ENCODE peak calls at places on chromosomes 3 and 15, in four cellular contexts. C is psoas muscle, U is IMR-90, N is endothelial cell of umbilical vein. Z is an unnamed sample.
A peak's percentile ranks its signal among the peaks of the same experiment; 100 is the strongest.

GRCh38 chr3:101675709-101676218 is 1.2 kb downstream of the ZBTB11 start:
- DNase-seq in C (peak; percentile 69), U (no peak), N (no peak), Z (no peak)

GRCh38 chr15:52668133-52668532 is 11.1 kb downstream of the ATOSA start:
- DNase-seq in C (no peak), U (peak; percentile 12), N (no peak), Z (peak; percentile 69)

GRCh38 chr3:30344288-30344687 is 262.1 kb upstream of the TGFBR2 start:
- DNase-seq in C (no peak), U (no peak), N (peak; percentile 42), Z (no peak)

GRCh38 chr3:161108840-161109239 is 3.7 kb upstream of the B3GALNT1 start:
- DNase-seq in C (no peak), U (no peak), N (no peak), Z (peak; percentile 51)

GRCh38 chr3:127734754-127735473 is 62.2 kb downstream of the ABTB1 start:
- DNase-seq in C (no peak), U (peak; percentile 98), N (peak; percentile 75), Z (peak; percentile 99)

GRCh38 chr15:89783111-89783860 is 7.2 kb downstream of the MESP2 start:
- DNase-seq in C (no peak), U (peak; percentile 29), N (no peak), Z (peak; percentile 61)

GRCh38 chr3:193780371-193780770 is 187.4 kb downstream of the OPA1 start:
- DNase-seq in C (no peak), U (no peak), N (no peak), Z (no peak)

GRCh38 chr15:67833504-67834248 is 6.2 kb downstream of the RNU6-1 start:
- DNase-seq in C (peak; percentile 64), U (no peak), N (peak; percentile 47), Z (no peak)

GRCh38 chr3:49359623-49360022 is 1.5 kb upstream of the GPX1 start:
- DNase-seq in C (no peak), U (peak; percentile 56), N (peak; percentile 34), Z (no peak)

GRCh38 chr15:90838066-90838465 is 30.3 kb upstream of the FURIN start:
- DNase-seq in C (no peak), U (no peak), N (no peak), Z (no peak)

GRCh38 chr15:77067691-77068367 is 3.1 kb downstream of the TSPAN3 start:
- DNase-seq in C (no peak), U (no peak), N (peak; percentile 32), Z (no peak)

GRCh38 chr3:46442591-46443530 is 21.8 kb downstream of the LTF start:
- DNase-seq in C (no peak), U (no peak), N (no peak), Z (peak; percentile 22)

GRCh38 chr3:112472676-112473075 is 26.6 kb downstream of the BTLA start:
- DNase-seq in C (no peak), U (no peak), N (no peak), Z (peak; percentile 6)

GRCh38 chr15:74889390-74889881 is 406 bp upstream of the MPI start:
- DNase-seq in C (peak; percentile 67), U (peak; percentile 43), N (no peak), Z (peak; percentile 39)

GRCh38 chr3:69511361-69511760 is 125.5 kb upstream of the FRMD4B start:
- DNase-seq in C (no peak), U (no peak), N (no peak), Z (no peak)

GRCh38 chr3:42653560-42654330 is at the start of gene ZBTB47:
- DNase-seq in C (peak; percentile 86), U (no peak), N (peak; percentile 33), Z (peak; percentile 49)

GRCh38 chr3:66693461-66693912 is 192.7 kb upstream of the LRIG1 start:
- DNase-seq in C (peak; percentile 68), U (peak; percentile 43), N (no peak), Z (peak; percentile 49)

GRCh38 chr3:47542614-47543173 is 29.2 kb upstream of the ELP6 start:
- DNase-seq in C (peak; percentile 65), U (peak; percentile 16), N (no peak), Z (peak; percentile 13)

GRCh38 chr3:129739613-129740012 is 133.1 kb upstream of the PLXND1 start:
- DNase-seq in C (no peak), U (no peak), N (no peak), Z (no peak)

GRCh38 chr3:195085356-195086130 is 185.4 kb downstream of the XXYLT1 start:
- DNase-seq in C (peak; percentile 9), U (no peak), N (no peak), Z (no peak)

GRCh38 chr3:153440311-153440710 is 278.3 kb downstream of the RAP2B start:
- DNase-seq in C (no peak), U (no peak), N (no peak), Z (no peak)

DNA sequence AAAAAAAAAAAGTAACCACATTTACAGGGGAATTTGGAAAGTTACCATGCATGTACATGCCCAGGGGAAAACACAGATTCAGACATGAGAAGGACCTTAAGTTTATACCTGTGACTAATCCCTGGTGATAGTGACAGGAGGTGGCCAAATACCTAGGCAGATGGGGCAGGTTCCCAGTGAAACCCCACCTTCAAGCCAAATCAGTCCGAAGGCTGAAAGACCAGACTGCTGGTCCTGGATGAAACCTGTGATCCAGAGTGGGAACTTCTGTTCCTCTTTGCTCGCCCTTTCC is 15.8 kb downstream of the SPCS1 start:
- DNase-seq in C (no peak), U (no peak), N (no peak), Z (no peak)
- H3K9me3 ChIP-seq in C (no peaks in the 10 kb centered on the region), U (no peaks in the 10 kb centered on the region), N (no peaks in the 10 kb centered on the region), Z (no peaks in the 10 kb centered on the region)

GRCh38 chr3:39299279-39299678 is 19.4 kb upstream of the CX3CR1 start:
- DNase-seq in C (no peak), U (no peak), N (no peak), Z (no peak)

GRCh38 chr3:39296197-39297077 is 16.6 kb upstream of the CX3CR1 start:
- DNase-seq in C (no peak), U (no peak), N (no peak), Z (no peak)

DNA sequence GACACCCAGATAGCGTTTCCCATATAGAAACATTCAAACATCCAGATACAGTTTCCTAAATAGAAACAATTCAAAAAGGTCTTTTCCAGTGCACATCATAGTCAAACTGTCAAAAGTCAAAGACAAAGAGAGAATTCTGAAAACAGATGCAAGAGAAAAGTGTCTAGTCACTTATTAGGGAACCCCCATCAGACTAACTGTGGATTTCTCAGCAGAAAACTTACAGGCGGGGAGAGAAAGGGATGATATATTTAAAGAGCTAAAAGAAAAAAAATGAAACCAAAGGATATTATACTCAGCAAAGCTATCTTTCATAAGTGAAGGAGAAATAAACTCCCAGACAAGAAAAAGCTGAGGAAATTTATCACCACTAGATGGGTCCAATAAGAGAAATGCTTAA is 22.3 kb upstream of the CX3CR1 start:
- DNase-seq in C (no peak), U (no peak), N (no peak), Z (no peak)
- H3K9me3 ChIP-seq in C (peaks cover 14% of the 10 kb centered on the region), U (peaks cover 4% of the 10 kb centered on the region), N (no peaks in the 10 kb centered on the region), Z (no peaks in the 10 kb centered on the region)

GRCh38 chr15:27486036-27486435 is 515.1 kb downstream of the GABRG3 start:
- DNase-seq in C (no peak), U (no peak), N (no peak), Z (no peak)
- H3K9me3 ChIP-seq in C (no peaks in the 10 kb centered on the region), U (peaks cover 15% of the 10 kb centered on the region), N (no peaks in the 10 kb centered on the region), Z (no peaks in the 10 kb centered on the region)

GRCh38 chr15:25022233-25022632 is 67.4 kb downstream of the SNRPN start:
- DNase-seq in C (no peak), U (peak; percentile 64), N (peak; percentile 55), Z (peak; percentile 75)

DNA sequence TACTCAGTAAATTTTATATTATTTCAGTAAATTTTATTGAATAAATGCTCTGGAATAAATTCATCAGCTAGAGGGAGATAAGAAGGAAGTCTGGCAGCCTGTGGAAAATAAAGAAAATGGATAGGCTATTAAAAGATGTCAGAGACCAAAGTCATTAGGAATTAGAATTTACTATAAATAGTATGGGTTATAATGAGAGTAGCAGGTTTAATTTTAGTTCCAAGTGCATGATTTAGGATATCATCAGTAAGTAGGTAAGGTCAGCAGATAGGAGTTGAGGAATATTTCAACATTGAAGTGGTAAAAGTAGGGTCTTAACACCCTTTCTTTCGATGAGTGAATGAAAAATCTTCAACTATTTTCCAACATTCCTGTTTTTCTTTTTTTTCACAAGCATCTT is 64.6 kb downstream of the SNRPN start:
- DNase-seq in C (no peak), U (no peak), N (no peak), Z (no peak)
- H3K9me3 ChIP-seq in C (peaks cover 51% of the 10 kb centered on the region), U (no peaks in the 10 kb centered on the region), N (no peaks in the 10 kb centered on the region), Z (no peaks in the 10 kb centered on the region)

GRCh38 chr15:41435037-41435786 is 18.3 kb downstream of the RTF1 start:
- DNase-seq in C (no peak), U (no peak), N (no peak), Z (no peak)

GRCh38 chr15:41443275-41443674 is 26.4 kb downstream of the RTF1 start:
- DNase-seq in C (no peak), U (no peak), N (no peak), Z (no peak)

GRCh38 chr15:41438206-41438605 is 21.3 kb downstream of the RTF1 start:
- DNase-seq in C (no peak), U (peak; percentile 44), N (no peak), Z (peak; percentile 56)
- H3K9me3 ChIP-seq in C (no peaks in the 10 kb centered on the region), U (no peaks in the 10 kb centered on the region), N (no peaks in the 10 kb centered on the region), Z (no peaks in the 10 kb centered on the region)

GRCh38 chr15:97684249-97684648 is 276.3 kb upstream of the ARRDC4 start:
- DNase-seq in C (no peak), U (no peak), N (no peak), Z (no peak)

GRCh38 chr15:97680606-97681220 is 279.8 kb upstream of the ARRDC4 start:
- DNase-seq in C (no peak), U (no peak), N (no peak), Z (no peak)

GRCh38 chr15:97683816-97684215 is 276.7 kb upstream of the ARRDC4 start:
- DNase-seq in C (no peak), U (no peak), N (no peak), Z (no peak)

GRCh38 chr15:97678677-97679076 is 281.8 kb upstream of the ARRDC4 start:
- DNase-seq in C (no peak), U (no peak), N (no peak), Z (no peak)

DNA sequence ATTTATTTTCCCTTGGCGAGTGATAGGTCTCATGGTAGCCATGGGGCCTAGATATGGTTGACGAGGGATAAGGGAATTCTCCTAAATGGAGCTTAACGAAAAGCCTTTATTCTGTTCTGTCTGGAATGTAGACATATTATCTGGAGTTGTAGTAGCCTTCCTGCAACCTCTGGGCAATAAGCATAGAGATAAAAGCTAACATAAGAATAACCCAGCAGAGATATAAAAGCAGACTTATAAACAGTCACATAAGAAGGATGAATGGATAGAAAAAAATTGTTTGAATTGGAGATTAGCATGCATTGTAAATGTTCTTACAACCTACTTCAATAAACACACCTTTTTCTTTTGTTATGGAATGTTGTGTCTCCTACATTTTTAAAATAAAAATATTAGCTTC is 281.2 kb upstream of the ARRDC4 start:
- DNase-seq in C (no peak), U (no peak), N (no peak), Z (no peak)
- H3K9me3 ChIP-seq in C (no peaks in the 10 kb centered on the region), U (peaks cover 10% of the 10 kb centered on the region), N (no peaks in the 10 kb centered on the region), Z (no peaks in the 10 kb centered on the region)

GRCh38 chr15:25072857-25073476 is 118.2 kb downstream of the SNRPN start:
- DNase-seq in C (no peak), U (no peak), N (no peak), Z (no peak)
- H3K9me3 ChIP-seq in C (peaks cover 99% of the 10 kb centered on the region), U (peaks cover 100% of the 10 kb centered on the region), N (peaks cover 64% of the 10 kb centered on the region), Z (peaks cover 43% of the 10 kb centered on the region)

DNA sequence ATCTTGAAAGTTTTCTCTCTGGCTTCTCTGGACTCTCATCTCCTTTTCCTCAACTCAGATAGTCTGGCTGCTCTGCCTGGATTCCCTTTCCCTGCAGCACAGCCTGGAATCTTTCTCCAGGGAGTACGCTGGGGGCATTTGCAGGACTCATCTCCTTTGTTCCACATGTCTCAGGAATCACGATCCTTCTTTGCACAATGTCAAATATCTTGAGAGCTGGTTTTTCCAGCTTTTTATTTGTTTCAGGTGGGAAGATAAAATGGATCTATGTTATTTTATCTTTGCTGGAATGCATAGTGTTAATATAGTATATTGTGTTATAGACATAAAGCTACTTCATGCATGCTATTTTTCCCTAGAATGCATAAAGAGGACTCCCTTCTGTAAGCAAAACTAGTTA is 525.1 kb upstream of the TBL1XR1 start:
- DNase-seq in C (no peak), U (no peak), N (no peak), Z (no peak)
- H3K9me3 ChIP-seq in C (no peaks in the 10 kb centered on the region), U (no peaks in the 10 kb centered on the region), N (no peaks in the 10 kb centered on the region), Z (no peaks in the 10 kb centered on the region)

Z was measured in fibroblast of lung.